ENCODE peak calls at places on chromosome 1, in ten cellular contexts. J is substantia nigra; S is activated CD4-positive, alpha-beta T cell treated with anti-CD3 and anti-CD28 coated beads for 4 hours; U is H9; Z is cardiac fibroblast; B is cerebellar nuclear complex; X is retina; F is GM13977; P is NCI-H460; W is DMS153. T is an unnamed sample.

GRCh38 chr1:209116705-209117104 is 466.8 kb upstream of the CAMK1G start:
- DNase-seq in J (no peak), S (no peak), U (no peak), Z (no peak), B (no peak), X (no peak), F (no peak), P (no peak), W (no peak), T (no peak)

GRCh38 chr1:206890690-206891089 is 6.6 kb upstream of the IL24 start:
- DNase-seq in J (no peak), S (no peak), U (no peak), Z (peak), B (no peak), X (no peak), F (no peak), P (peak), W (no peak), T (peak)

GRCh38 chr1:245683377-245683716 is 528.6 kb downstream of the KIF26B start:
- DNase-seq in J (no peak), S (no peak), U (no peak), Z (no peak), B (no peak), X (no peak), F (no peak), P (no peak), W (no peak), T (no peak)

GRCh38 chr1:232127190-232127589 is 500.6 kb downstream of the DISC1 start:
- DNase-seq in J (no peak), S (no peak), U (no peak), Z (peak), B (no peak), X (no peak), F (no peak), P (peak), W (no peak), T (no peak)

GRCh38 chr1:150493175-150493574 is 6.0 kb downstream of the TARS2 start:
- DNase-seq in J (no peak), S (no peak), U (no peak), Z (no peak), B (no peak), X (no peak), F (no peak), P (no peak), W (no peak), T (no peak)

GRCh38 chr1:40042337-40042736 is 1.8 kb downstream of the CAP1 start:
- DNase-seq in J (no peak), S (no peak), U (no peak), Z (peak), B (no peak), X (no peak), F (no peak), P (no peak), W (no peak), T (no peak)

GRCh38 chr1:22039594-22040347 is 12.7 kb upstream of the CDC42 start:
- DNase-seq in J (peak), S (peak), U (peak), Z (peak), B (no peak), X (no peak), F (peak), P (peak), W (peak), T (no peak)

GRCh38 chr1:209789245-209789644 is 4.9 kb upstream of the C1orf74 start:
- DNase-seq in J (no peak), S (no peak), U (no peak), Z (no peak), B (no peak), X (no peak), F (no peak), P (no peak), W (no peak), T (no peak)

GRCh38 chr1:170536924-170537551 is 5.1 kb downstream of the GORAB start:
- DNase-seq in J (no peak), S (no peak), U (no peak), Z (peak), B (no peak), X (no peak), F (no peak), P (no peak), W (no peak), T (peak)

GRCh38 chr1:118618618-118619340 is 369.4 kb downstream of the TBX15 start:
- DNase-seq in J (no peak), S (no peak), U (no peak), Z (peak), B (no peak), X (no peak), F (no peak), P (no peak), W (no peak), T (no peak)

T was measured in dermis microvascular lymphatic vessel endothelial cell.